ENCODE peak calls at places on chromosomes 16 and 17, in four cellular contexts. C is IMR-90; M is stimulated activated CD8-positive, alpha-beta memory T cell treated with anti-CD3 and anti-CD28 coated beads, Interleukin-4, amount 100 ng/mL, for 48 hours; K is stimulated activated CD4-positive, alpha-beta T cell treated with anti-CD3 and anti-CD28 coated beads, Interleukin-1b, Interleukin-23, amount 100 ng/mL, for 1 hour. I is an unnamed sample.

GRCh38 chr17:49928826-49929475 is 40.0 kb upstream of the DLX4 start:
- DNase-seq in C (peak), M (no peak), K (no peak), I (no peak)

GRCh38 chr17:77045441-77046041 is 95.2 kb upstream of the SEC14L1 start:
- DNase-seq in K (no peak), C (peak), M (no peak), I (no peak)

GRCh38 chr16:54897930-54898329 is 32.7 kb upstream of the IRX5 start:
- DNase-seq in M (no peak), C (no peak), K (no peak), I (no peak)

GRCh38 chr16:51550785-51551184 is 399.7 kb upstream of the SALL1 start:
- DNase-seq in C (peak), K (no peak), M (no peak), I (no peak)

GRCh38 chr16:75279277-75279676 is 27.9 kb upstream of the BCAR1 start:
- DNase-seq in K (no peak), M (no peak), C (peak), I (peak)

GRCh38 chr16:83937267-83937666 is 15.8 kb upstream of the OSGIN1 start:
- DNase-seq in M (no peak), K (no peak), C (no peak), I (no peak)

GRCh38 chr16:61797296-61797695 is 238.9 kb downstream of the CDH8 start:
- DNase-seq in C (no peak), M (no peak), K (no peak), I (no peak)

GRCh38 chr16:21722771-21723460 is 59.1 kb downstream of the OTOA start:
- DNase-seq in K (no peak), C (no peak), M (no peak), I (peak)

GRCh38 chr16:55439101-55439690 is 39.8 kb upstream of the MMP2 start:
- DNase-seq in C (no peak), M (no peak), K (no peak), I (no peak)

GRCh38 chr16:85570735-85571562 is 42.2 kb upstream of the GSE1 start:
- DNase-seq in M (peak), C (no peak), K (no peak), I (no peak)

GRCh38 chr17:68385490-68386215 is 71.6 kb downstream of the WIPI1 start:
- DNase-seq in M (no peak), C (no peak), K (no peak), I (no peak)

GRCh38 chr16:90026135-90026534 is 6.9 kb upstream of the DBNDD1 start:
- DNase-seq in C (no peak), M (no peak), K (no peak), I (no peak)

GRCh38 chr17:7144203-7144602 is 29.6 kb upstream of the ASGR2 start:
- DNase-seq in K (no peak), M (no peak), C (no peak), I (no peak)

GRCh38 chr16:82156761-82157654 is 13.0 kb downstream of the MPHOSPH6 start:
- DNase-seq in C (peak), K (no peak), M (no peak), I (no peak)

GRCh38 chr16:27315333-27316037 is 1.7 kb downstream of the IL4R start:
- DNase-seq in M (peak), C (peak), K (no peak), I (no peak)

GRCh38 chr17:17781591-17782424 is 55.0 kb downstream of the SREBF1 start:
- DNase-seq in M (peak), C (peak), K (no peak), I (peak)

GRCh38 chr17:49676276-49676868 is 1.5 kb downstream of the SPOP start:
- DNase-seq in K (no peak), C (peak), M (no peak), I (peak)

GRCh38 chr17:48440660-48441059 is 10.6 kb upstream of the SKAP1 start:
- DNase-seq in M (no peak), K (no peak), C (no peak), I (no peak)

GRCh38 chr16:84562174-84562815 is 55.6 kb downstream of the COTL1 start:
- DNase-seq in K (no peak), M (no peak), C (no peak), I (no peak)

GRCh38 chr17:49193513-49194296 is 16.7 kb downstream of the GNGT2 start:
- DNase-seq in C (peak), M (no peak), K (no peak), I (peak)

GRCh38 chr16:54507091-54507490 is 220.5 kb upstream of the IRX3 start:
- DNase-seq in K (no peak), C (no peak), M (no peak), I (no peak)

GRCh38 chr16:86946396-86946795 is 368.0 kb downstream of the FOXL1 start:
- DNase-seq in M (no peak), C (peak), K (no peak), I (no peak)

GRCh38 chr16:73172621-73173312 is 124.8 kb upstream of the ZFHX3 start:
- DNase-seq in C (peak), K (no peak), M (no peak), I (no peak)

GRCh38 chr17:68603027-68603426 is 1.9 kb upstream of the FAM20A start:
- DNase-seq in M (no peak), K (no peak), C (no peak), I (no peak)

GRCh38 chr16:57473176-57473840 is 10.8 kb downstream of the POLR2C start:
- DNase-seq in K (no peak), M (peak), C (no peak), I (no peak)

I was measured in G401.